ENCODE peak calls at places on chromosomes 13 and 19, in seven cellular contexts. One of them, this sample, is unnamed. For H3K4me1, H3K27me3 and H3K9me3, the result is how much of the 10 kb centered on the place peaks cover.

GRCh38 chr13:94550030-94550738 is 45.8 kb downstream of the TGDS start:
- DNase-seq in lung: peak
- DNase-seq in left ventricle myocardium inferior: no peak
- DNase-seq in small intestine: no peak
- DNase-seq in neural progenitor cell: no peak
- DNase-seq in PC-3: peak
- DNase-seq in fibroblast of lung: peak
- DNase-seq in this sample: no peak

GRCh38 chr19:21322528-21322927 is 6.7 kb downstream of the ZNF708 start:
- DNase-seq in neural progenitor cell: no peak
- DNase-seq in PC-3: no peak
- DNase-seq in lung: no peak
- DNase-seq in small intestine: no peak
- DNase-seq in fibroblast of lung: no peak
- DNase-seq in left ventricle myocardium inferior: peak
- DNase-seq in this sample: no peak

GRCh38 chr19:48152552-48152951 is 17.6 kb downstream of the LIG1 start:
- DNase-seq in neural progenitor cell: peak
- DNase-seq in PC-3: peak
- DNase-seq in left ventricle myocardium inferior: peak
- DNase-seq in small intestine: peak
- DNase-seq in fibroblast of lung: peak
- DNase-seq in lung: peak
- DNase-seq in this sample: peak

GRCh38 chr19:4609878-4610511 is 29.3 kb upstream of the TNFAIP8L1 start:
- DNase-seq in lung: no peak
- DNase-seq in left ventricle myocardium inferior: peak
- DNase-seq in fibroblast of lung: no peak
- DNase-seq in PC-3: no peak
- DNase-seq in neural progenitor cell: no peak
- DNase-seq in small intestine: no peak
- DNase-seq in this sample: no peak

GRCh38 chr13:100209857-100210580 is 121.1 kb downstream of the PCCA start:
- DNase-seq in small intestine: no peak
- DNase-seq in lung: no peak
- DNase-seq in left ventricle myocardium inferior: no peak
- DNase-seq in PC-3: peak
- DNase-seq in neural progenitor cell: no peak
- DNase-seq in fibroblast of lung: peak
- DNase-seq in this sample: no peak

GRCh38 chr13:34826432-34826831 is 115.6 kb upstream of the NBEA start:
- DNase-seq in small intestine: no peak
- DNase-seq in neural progenitor cell: no peak
- DNase-seq in left ventricle myocardium inferior: no peak
- DNase-seq in PC-3: no peak
- DNase-seq in lung: no peak
- DNase-seq in fibroblast of lung: no peak
- DNase-seq in this sample: no peak

GRCh38 chr19:16588089-16588823 is 16.0 kb upstream of the SLC35E1 start:
- DNase-seq in small intestine: peak
- DNase-seq in lung: no peak
- DNase-seq in PC-3: no peak
- DNase-seq in neural progenitor cell: no peak
- DNase-seq in fibroblast of lung: peak
- DNase-seq in left ventricle myocardium inferior: no peak
- DNase-seq in this sample: peak

GRCh38 chr19:33831835-33832234 is 35.2 kb downstream of the KCTD15 start:
- DNase-seq in lung: peak
- DNase-seq in PC-3: no peak
- DNase-seq in fibroblast of lung: no peak
- DNase-seq in left ventricle myocardium inferior: no peak
- DNase-seq in small intestine: no peak
- DNase-seq in neural progenitor cell: no peak
- DNase-seq in this sample: no peak

GRCh38 chr19:5665781-5666513 is 14.4 kb downstream of the MICOS13 start:
- DNase-seq in left ventricle myocardium inferior: no peak
- DNase-seq in PC-3: peak
- DNase-seq in small intestine: no peak
- DNase-seq in lung: no peak
- DNase-seq in neural progenitor cell: no peak
- DNase-seq in fibroblast of lung: peak
- DNase-seq in this sample: no peak

GRCh38 chr19:20038358-20039202 is 725 bp downstream of the ZNF682 start:
- DNase-seq in lung: no peak
- DNase-seq in left ventricle myocardium inferior: no peak
- DNase-seq in neural progenitor cell: no peak
- DNase-seq in fibroblast of lung: no peak
- DNase-seq in small intestine: no peak
- DNase-seq in PC-3: no peak
- DNase-seq in this sample: no peak

GRCh38 chr19:8569066-8569761 is 8.0 kb downstream of the MYO1F start:
- DNase-seq in PC-3: peak
- DNase-seq in small intestine: peak
- DNase-seq in fibroblast of lung: peak
- DNase-seq in left ventricle myocardium inferior: peak
- DNase-seq in neural progenitor cell: no peak
- DNase-seq in lung: peak
- DNase-seq in this sample: no peak

GRCh38 chr13:102235689-102236088 is 166.2 kb downstream of the FGF14 start:
- DNase-seq in left ventricle myocardium inferior: no peak
- DNase-seq in fibroblast of lung: no peak
- DNase-seq in PC-3: peak
- DNase-seq in lung: no peak
- DNase-seq in small intestine: no peak
- DNase-seq in neural progenitor cell: no peak
- DNase-seq in this sample: no peak

GRCh38 chr13:98986226-98986846 is 8.5 kb upstream of the DOCK9 start:
- DNase-seq in neural progenitor cell: no peak
- DNase-seq in small intestine: peak
- DNase-seq in fibroblast of lung: no peak
- DNase-seq in left ventricle myocardium inferior: no peak
- DNase-seq in lung: no peak
- DNase-seq in PC-3: no peak
- DNase-seq in this sample: no peak

GRCh38 chr13:84399320-84400085 is 517.2 kb upstream of the SLITRK1 start:
- DNase-seq in lung: no peak
- DNase-seq in neural progenitor cell: peak
- DNase-seq in left ventricle myocardium inferior: no peak
- DNase-seq in PC-3: peak
- DNase-seq in small intestine: no peak
- DNase-seq in fibroblast of lung: no peak
- DNase-seq in this sample: no peak

GRCh38 chr13:45521292-45521691 is 56.6 kb downstream of the COG3 start:
- DNase-seq in small intestine: no peak
- DNase-seq in lung: no peak
- DNase-seq in neural progenitor cell: no peak
- DNase-seq in fibroblast of lung: peak
- DNase-seq in PC-3: peak
- DNase-seq in left ventricle myocardium inferior: no peak
- DNase-seq in this sample: no peak

GRCh38 chr13:46641274-46642081 is 88.5 kb downstream of the LRCH1 start:
- DNase-seq in lung: no peak
- DNase-seq in small intestine: no peak
- DNase-seq in neural progenitor cell: no peak
- DNase-seq in fibroblast of lung: no peak
- DNase-seq in left ventricle myocardium inferior: peak
- DNase-seq in PC-3: no peak
- DNase-seq in this sample: no peak

GRCh38 chr13:46643165-46643777 is 90.3 kb downstream of the LRCH1 start:
- DNase-seq in small intestine: no peak
- DNase-seq in left ventricle myocardium inferior: no peak
- DNase-seq in neural progenitor cell: no peak
- DNase-seq in fibroblast of lung: no peak
- DNase-seq in lung: no peak
- DNase-seq in PC-3: no peak
- DNase-seq in this sample: no peak

GRCh38 chr13:46639033-46639981 is 86.3 kb downstream of the LRCH1 start:
- DNase-seq in small intestine: no peak
- DNase-seq in fibroblast of lung: no peak
- DNase-seq in lung: no peak
- DNase-seq in left ventricle myocardium inferior: no peak
- DNase-seq in PC-3: no peak
- DNase-seq in neural progenitor cell: no peak
- DNase-seq in this sample: no peak

GRCh38 chr13:46640843-46641242 is 87.9 kb downstream of the LRCH1 start:
- DNase-seq in left ventricle myocardium inferior: no peak
- DNase-seq in PC-3: peak
- DNase-seq in lung: no peak
- DNase-seq in neural progenitor cell: no peak
- DNase-seq in small intestine: no peak
- DNase-seq in fibroblast of lung: peak
- DNase-seq in this sample: no peak

GRCh38 chr13:46642254-46642653 is 89.3 kb downstream of the LRCH1 start:
- DNase-seq in left ventricle myocardium inferior: no peak
- DNase-seq in PC-3: no peak
- DNase-seq in neural progenitor cell: no peak
- DNase-seq in small intestine: no peak
- DNase-seq in lung: no peak
- DNase-seq in fibroblast of lung: no peak
- DNase-seq in this sample: no peak
- H3K4me1 ChIP-seq in left ventricle myocardium inferior: half or more
- H3K4me1 ChIP-seq in PC-3: under half
- H3K4me1 ChIP-seq in neural progenitor cell: under half
- H3K4me1 ChIP-seq in small intestine: under half
- H3K4me1 ChIP-seq in lung: under half
- H3K4me1 ChIP-seq in fibroblast of lung: under half
- H3K4me1 ChIP-seq in this sample: under half

DNA sequence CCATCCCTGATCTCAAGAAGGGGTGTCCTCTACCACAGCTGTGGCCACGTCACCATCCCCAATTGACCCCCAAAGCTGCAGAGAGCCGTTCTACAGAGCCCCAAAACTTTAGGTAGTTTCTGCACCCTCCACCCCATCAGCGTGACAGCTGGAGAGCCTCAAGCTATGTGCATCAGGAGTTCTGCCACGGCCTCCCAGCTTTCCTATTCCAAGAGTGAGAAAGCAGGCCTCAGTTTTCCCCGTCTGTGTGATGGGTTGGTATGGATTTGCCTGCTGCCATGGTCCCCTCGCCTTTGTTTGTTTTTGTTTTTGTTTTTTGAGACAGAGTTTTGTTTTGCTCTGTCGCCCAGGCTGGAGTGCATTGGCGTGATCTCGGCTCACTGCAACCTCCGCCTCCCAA is 1.5 kb downstream of the BCL3 start:
- DNase-seq in PC-3: no peak
- DNase-seq in small intestine: no peak
- DNase-seq in lung: no peak
- DNase-seq in left ventricle myocardium inferior: no peak
- DNase-seq in neural progenitor cell: no peak
- DNase-seq in fibroblast of lung: no peak
- DNase-seq in this sample: no peak
- H3K27me3 ChIP-seq in PC-3: under half
- H3K27me3 ChIP-seq in small intestine: under half
- H3K27me3 ChIP-seq in lung: under half
- H3K27me3 ChIP-seq in left ventricle myocardium inferior: under half
- H3K27me3 ChIP-seq in neural progenitor cell: half or more
- H3K27me3 ChIP-seq in fibroblast of lung: under half
- H3K27me3 ChIP-seq in this sample: under half

GRCh38 chr19:54556194-54556593 is 17.4 kb upstream of the LILRA2 start:
- DNase-seq in small intestine: no peak
- DNase-seq in fibroblast of lung: no peak
- DNase-seq in neural progenitor cell: no peak
- DNase-seq in lung: no peak
- DNase-seq in PC-3: no peak
- DNase-seq in left ventricle myocardium inferior: no peak
- DNase-seq in this sample: no peak

GRCh38 chr19:54561840-54562239 is 11.8 kb upstream of the LILRA2 start:
- DNase-seq in fibroblast of lung: no peak
- DNase-seq in PC-3: no peak
- DNase-seq in neural progenitor cell: no peak
- DNase-seq in small intestine: no peak
- DNase-seq in left ventricle myocardium inferior: no peak
- DNase-seq in lung: no peak
- DNase-seq in this sample: no peak

GRCh38 chr19:54560881-54561385 is 12.7 kb upstream of the LILRA2 start:
- DNase-seq in small intestine: no peak
- DNase-seq in lung: no peak
- DNase-seq in left ventricle myocardium inferior: no peak
- DNase-seq in PC-3: peak
- DNase-seq in fibroblast of lung: no peak
- DNase-seq in neural progenitor cell: no peak
- DNase-seq in this sample: no peak

GRCh38 chr19:54554896-54555295 is 18.7 kb upstream of the LILRA2 start:
- DNase-seq in neural progenitor cell: no peak
- DNase-seq in small intestine: no peak
- DNase-seq in left ventricle myocardium inferior: no peak
- DNase-seq in fibroblast of lung: no peak
- DNase-seq in PC-3: no peak
- DNase-seq in lung: no peak
- DNase-seq in this sample: no peak

DNA sequence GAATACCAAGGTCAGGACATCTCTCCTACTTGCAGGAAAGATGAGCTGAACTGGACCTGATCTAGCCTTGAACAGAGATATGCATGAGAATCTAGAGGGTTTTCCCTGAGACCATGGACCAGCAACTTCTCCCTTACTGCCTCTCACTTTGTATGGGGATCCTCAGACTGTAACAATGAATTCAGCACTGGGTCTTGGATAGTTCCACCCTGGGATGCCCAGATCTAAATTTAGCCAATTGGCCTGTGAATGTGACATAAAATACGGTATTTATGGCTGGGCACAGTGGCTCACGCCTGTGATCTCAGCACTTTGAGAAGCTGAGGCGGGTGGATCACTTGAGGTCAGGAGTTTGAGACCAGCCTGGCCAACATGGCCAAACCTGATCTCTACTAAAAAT is 15.3 kb upstream of the LILRA2 start:
- DNase-seq in neural progenitor cell: no peak
- DNase-seq in fibroblast of lung: no peak
- DNase-seq in PC-3: peak
- DNase-seq in lung: no peak
- DNase-seq in left ventricle myocardium inferior: no peak
- DNase-seq in small intestine: no peak
- DNase-seq in this sample: no peak
- H3K9me3 ChIP-seq in neural progenitor cell: under half
- H3K9me3 ChIP-seq in fibroblast of lung: under half
- H3K9me3 ChIP-seq in PC-3: under half
- H3K9me3 ChIP-seq in lung: under half
- H3K9me3 ChIP-seq in left ventricle myocardium inferior: under half
- H3K9me3 ChIP-seq in small intestine: under half
- H3K9me3 ChIP-seq in this sample: under half

GRCh38 chr13:60758637-60759036 is 361.6 kb downstream of the TDRD3 start:
- DNase-seq in small intestine: no peak
- DNase-seq in lung: no peak
- DNase-seq in left ventricle myocardium inferior: no peak
- DNase-seq in fibroblast of lung: no peak
- DNase-seq in PC-3: no peak
- DNase-seq in neural progenitor cell: no peak
- DNase-seq in this sample: no peak
- H3K4me1 ChIP-seq in small intestine: under half
- H3K4me1 ChIP-seq in lung: under half
- H3K4me1 ChIP-seq in left ventricle myocardium inferior: under half
- H3K4me1 ChIP-seq in fibroblast of lung: under half
- H3K4me1 ChIP-seq in PC-3: under half
- H3K4me1 ChIP-seq in neural progenitor cell: under half
- H3K4me1 ChIP-seq in this sample: under half

DNA sequence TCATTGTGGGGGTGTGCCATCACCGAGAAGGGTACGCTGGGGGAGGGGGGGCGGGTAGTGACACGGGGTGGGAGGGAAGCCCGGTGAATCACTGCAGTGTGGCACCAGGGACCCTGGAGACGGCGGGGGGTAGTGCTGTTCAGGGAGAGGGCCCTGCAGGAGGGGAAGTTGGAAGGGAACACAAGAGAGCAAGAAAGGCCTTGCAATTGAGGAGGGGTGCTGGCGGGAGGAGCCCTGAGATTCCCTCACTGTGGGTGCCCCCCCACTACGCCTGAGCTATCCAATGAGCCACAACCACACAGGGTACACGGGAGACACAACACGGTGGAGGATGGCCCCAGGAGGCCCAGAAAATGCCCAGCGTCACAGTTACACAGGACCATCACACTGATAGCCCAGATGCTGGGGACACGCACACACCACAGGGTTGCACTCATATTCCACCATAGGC is 516 bp upstream of the ATP1A3 start:
- DNase-seq in PC-3: no peak
- DNase-seq in fibroblast of lung: no peak
- DNase-seq in lung: no peak
- DNase-seq in small intestine: no peak
- DNase-seq in neural progenitor cell: no peak
- DNase-seq in left ventricle myocardium inferior: no peak
- DNase-seq in this sample: no peak
- H3K27me3 ChIP-seq in PC-3: under half
- H3K27me3 ChIP-seq in fibroblast of lung: under half
- H3K27me3 ChIP-seq in lung: under half
- H3K27me3 ChIP-seq in small intestine: under half
- H3K27me3 ChIP-seq in neural progenitor cell: half or more
- H3K27me3 ChIP-seq in left ventricle myocardium inferior: half or more
- H3K27me3 ChIP-seq in this sample: under half